ENCODE peak calls at places on chromosome 2, in eight cellular contexts. S is CD4-positive, alpha-beta T cell; P is heart right ventricle; O is foreskin keratinocyte; B is NCI-H774; Q is ecto neural progenitor cell; N is stimulated activated CD4-positive, alpha-beta T cell treated with anti-CD3 and anti-CD28 coated beads, TNF-alpha, amount 100 ng/mL, for 4 hours; K is HT-29. M is an unnamed sample.

GRCh38 chr2:128327180-128327964 is 8.7 kb upstream of the HS6ST1 start:
- DNase-seq in B (no peak), N (no peak), O (no peak), Q (no peak), K (no peak), S (no peak), P (no peak), M (no peak)

GRCh38 chr2:218658671-218659257 is 659 bp downstream of the ZNF142 start:
- DNase-seq in N (no peak), P (no peak), K (peak), B (no peak), S (peak), O (peak), Q (peak), M (peak)

GRCh38 chr2:120205901-120206581 is 17.2 kb downstream of the TMEM185B start:
- DNase-seq in K (no peak), N (no peak), S (peak), O (no peak), B (peak), P (peak), Q (peak), M (peak)

GRCh38 chr2:191462370-191462769 is 215.6 kb upstream of the NABP1 start:
- DNase-seq in P (no peak), Q (no peak), O (no peak), K (peak), B (no peak), N (no peak), S (no peak), M (no peak)

GRCh38 chr2:179579744-179580143 is 281.7 kb downstream of the ZNF385B start:
- DNase-seq in Q (no peak), K (peak), P (no peak), B (no peak), O (no peak), N (no peak), S (no peak), M (no peak)

GRCh38 chr2:21003572-21004180 is 40.2 kb downstream of the APOB start:
- DNase-seq in S (no peak), B (no peak), Q (no peak), P (no peak), K (no peak), O (no peak), N (no peak), M (no peak)

GRCh38 chr2:170973225-170973491 is 44.1 kb downstream of the GORASP2 start:
- DNase-seq in S (no peak), N (no peak), Q (no peak), B (no peak), O (no peak), K (no peak), P (no peak), M (no peak)

GRCh38 chr2:232543928-232544631 is 4.6 kb downstream of the CHRNG start:
- DNase-seq in P (no peak), K (no peak), S (no peak), O (no peak), N (no peak), B (no peak), Q (no peak), M (no peak)

GRCh38 chr2:72993147-72993546 is 75.8 kb downstream of the EMX1 start:
- DNase-seq in S (peak), K (peak), O (no peak), N (peak), Q (peak), B (no peak), P (no peak), M (peak)

GRCh38 chr2:239297142-239298125 is 103.4 kb downstream of the HDAC4 start:
- DNase-seq in N (no peak), S (no peak), Q (no peak), K (no peak), O (no peak), B (no peak), P (no peak), M (no peak)

GRCh38 chr2:14016289-14016955 is 616.1 kb upstream of the LRATD1 start:
- DNase-seq in N (no peak), P (no peak), S (no peak), O (no peak), B (no peak), K (no peak), Q (no peak), M (no peak)

GRCh38 chr2:177740718-177741117 is 331.9 kb downstream of the PDE11A start:
- DNase-seq in S (no peak), N (no peak), Q (no peak), B (no peak), K (no peak), P (no peak), O (no peak), M (no peak)

GRCh38 chr2:220949476-220949875 is 622.6 kb downstream of the EPHA4 start:
- DNase-seq in O (no peak), P (no peak), N (no peak), B (no peak), Q (no peak), K (no peak), S (no peak), M (no peak)

GRCh38 chr2:63424329-63425078 is 163.8 kb downstream of the WDPCP start:
- DNase-seq in B (no peak), O (peak), N (no peak), S (no peak), P (no peak), K (peak), Q (no peak), M (peak)

GRCh38 chr2:138276367-138276766 is 225.2 kb upstream of the SPOPL start:
- DNase-seq in N (no peak), O (no peak), K (no peak), S (no peak), Q (no peak), P (no peak), B (no peak), M (no peak)

GRCh38 chr2:160039166-160039903 is 23.1 kb downstream of the PLA2R1 start:
- DNase-seq in S (no peak), B (no peak), N (no peak), O (no peak), K (no peak), P (no peak), Q (no peak), M (peak)

M was measured in Daoy.